ENCODE peak calls at places on chromosomes 6 and 20, in four cellular contexts. One of them, this sample, is unnamed.

GRCh38 chr6:44788387-44788981 is 401.0 kb downstream of the CDC5L start:
- DNase-seq in IMR-90: peak; percentile 40
- DNase-seq in mesenchymal stem cell: peak; percentile 26
- DNase-seq in H1: no peak
- DNase-seq in this sample: no peak

GRCh38 chr6:100464910-100465700 is at the start of gene SIM1:
- DNase-seq in IMR-90: peak; percentile 59
- DNase-seq in mesenchymal stem cell: peak; percentile 66
- DNase-seq in H1: peak; percentile 75
- DNase-seq in this sample: peak; percentile 88

GRCh38 chr6:138882369-138883017 is 86.6 kb downstream of the ECT2L start:
- DNase-seq in IMR-90: no peak
- DNase-seq in mesenchymal stem cell: no peak
- DNase-seq in H1: no peak
- DNase-seq in this sample: no peak

GRCh38 chr6:17281100-17281496 is at the start of gene RBM24:
- DNase-seq in IMR-90: peak; percentile 79
- DNase-seq in mesenchymal stem cell: peak; percentile 87
- DNase-seq in H1: no peak
- DNase-seq in this sample: peak; percentile 78

GRCh38 chr6:13044390-13044789 is 283.9 kb downstream of the TBC1D7 start:
- DNase-seq in IMR-90: no peak
- DNase-seq in mesenchymal stem cell: peak; percentile 4
- DNase-seq in H1: peak; percentile 5
- DNase-seq in this sample: no peak

GRCh38 chr6:110813813-110814487 is 1.3 kb downstream of the CDK19 start:
- DNase-seq in IMR-90: no peak
- DNase-seq in mesenchymal stem cell: peak; percentile 13
- DNase-seq in H1: no peak
- DNase-seq in this sample: peak; percentile 27

GRCh38 chr6:138970856-138971425 is 17.1 kb downstream of the REPS1 start:
- DNase-seq in IMR-90: peak; percentile 95
- DNase-seq in mesenchymal stem cell: peak; percentile 94
- DNase-seq in H1: no peak
- DNase-seq in this sample: no peak

GRCh38 chr20:62885808-62886708 is 24.4 kb upstream of the TCFL5 start:
- DNase-seq in IMR-90: no peak
- DNase-seq in mesenchymal stem cell: no peak
- DNase-seq in H1: no peak
- DNase-seq in this sample: no peak

GRCh38 chr20:11267131-11267761 is 593.4 kb upstream of the JAG1 start:
- DNase-seq in IMR-90: peak; percentile 98
- DNase-seq in mesenchymal stem cell: peak; percentile 96
- DNase-seq in H1: peak; percentile 25
- DNase-seq in this sample: peak; percentile 51

GRCh38 chr6:104411302-104411701 is 448.4 kb downstream of the HACE1 start:
- DNase-seq in IMR-90: no peak
- DNase-seq in mesenchymal stem cell: no peak
- DNase-seq in H1: no peak
- DNase-seq in this sample: no peak

GRCh38 chr6:168305091-168305749 is 14.4 kb downstream of the DACT2 start:
- DNase-seq in IMR-90: no peak
- DNase-seq in mesenchymal stem cell: no peak
- DNase-seq in H1: no peak
- DNase-seq in this sample: no peak

GRCh38 chr20:41086402-41087324 is 50.7 kb upstream of the PLCG1 start:
- DNase-seq in IMR-90: no peak
- DNase-seq in mesenchymal stem cell: peak; percentile 69
- DNase-seq in H1: no peak
- DNase-seq in this sample: no peak

GRCh38 chr6:71375676-71376075 is 87.1 kb downstream of the OGFRL1 start:
- DNase-seq in IMR-90: no peak
- DNase-seq in mesenchymal stem cell: no peak
- DNase-seq in H1: no peak
- DNase-seq in this sample: no peak

GRCh38 chr6:43621078-43621835 is 7.8 kb downstream of the GTPBP2 start:
- DNase-seq in IMR-90: no peak
- DNase-seq in mesenchymal stem cell: no peak
- DNase-seq in H1: no peak
- DNase-seq in this sample: no peak

GRCh38 chr6:156952401-156952800 is 175.2 kb downstream of the ARID1B start:
- DNase-seq in IMR-90: no peak
- DNase-seq in mesenchymal stem cell: no peak
- DNase-seq in H1: no peak
- DNase-seq in this sample: no peak

GRCh38 chr20:9532069-9532809 is 17.8 kb downstream of the LAMP5 start:
- DNase-seq in IMR-90: no peak
- DNase-seq in mesenchymal stem cell: no peak
- DNase-seq in H1: no peak
- DNase-seq in this sample: no peak

GRCh38 chr20:4136078-4136966 is 121.0 kb upstream of the RNF24 start:
- DNase-seq in IMR-90: peak; percentile 56
- DNase-seq in mesenchymal stem cell: peak; percentile 95
- DNase-seq in H1: no peak
- DNase-seq in this sample: no peak

GRCh38 chr20:24783631-24784492 is 165.2 kb upstream of the CST7 start:
- DNase-seq in IMR-90: no peak
- DNase-seq in mesenchymal stem cell: no peak
- DNase-seq in H1: no peak
- DNase-seq in this sample: no peak

GRCh38 chr20:58362117-58362516 is 26.9 kb upstream of the VAPB start:
- DNase-seq in IMR-90: no peak
- DNase-seq in mesenchymal stem cell: no peak
- DNase-seq in H1: no peak
- DNase-seq in this sample: no peak

DNA sequence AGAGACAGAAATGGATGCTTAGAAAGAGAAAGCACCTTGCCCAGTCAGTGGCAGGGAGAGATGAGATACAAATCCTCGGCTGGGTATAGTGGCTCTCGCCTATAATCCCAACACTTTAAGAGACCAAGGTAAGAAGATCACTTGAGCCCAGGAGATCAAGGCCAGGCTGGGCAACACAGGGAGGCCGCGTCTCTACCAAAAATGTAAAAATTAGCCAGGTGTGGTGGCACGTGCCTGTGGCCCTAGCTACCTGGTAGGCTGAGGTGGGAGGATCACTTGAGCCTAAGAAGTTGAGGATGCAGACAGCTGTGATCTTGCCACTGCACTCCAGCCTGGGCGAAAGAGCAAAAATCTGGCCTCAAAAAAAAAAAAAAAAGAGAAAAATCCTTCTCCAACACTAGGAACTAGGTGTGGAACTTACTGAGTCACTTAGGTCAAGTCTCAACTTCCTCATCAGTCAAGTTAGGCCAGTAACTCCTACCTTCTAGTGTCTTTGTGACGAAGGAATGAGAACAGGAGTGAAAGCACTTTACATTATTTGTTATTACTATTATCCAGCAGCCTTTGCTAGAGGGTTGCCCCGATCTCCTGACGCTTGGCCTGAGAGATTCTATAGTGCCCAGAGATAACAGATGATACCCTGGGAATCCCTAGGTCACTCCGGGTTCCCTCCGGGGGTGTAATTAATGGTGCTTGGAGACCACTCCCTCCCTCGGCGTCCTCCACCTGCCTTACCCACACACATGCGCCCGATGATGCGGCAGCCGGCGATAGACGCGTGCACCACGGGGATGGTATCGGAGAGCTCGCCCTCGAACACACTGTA is 918 bp downstream of the EIF6 start:
- DNase-seq in IMR-90: no peak
- DNase-seq in mesenchymal stem cell: no peak
- DNase-seq in H1: no peak
- DNase-seq in this sample: no peak
- H2AK5ac ChIP-seq in IMR-90: peak overlapping the region; percentile 90
- H2AK5ac ChIP-seq in mesenchymal stem cell: no peak overlapping the region
- H2AK5ac ChIP-seq in H1: peak overlapping the region; percentile 75
- H2AK5ac ChIP-seq in this sample: peak overlapping the region; percentile 86

GRCh38 chr6:24100336-24100735 is 25.7 kb upstream of the NRSN1 start:
- DNase-seq in IMR-90: no peak
- DNase-seq in mesenchymal stem cell: no peak
- DNase-seq in H1: no peak
- DNase-seq in this sample: no peak

GRCh38 chr6:24107294-24107693 is 18.7 kb upstream of the NRSN1 start:
- DNase-seq in IMR-90: no peak
- DNase-seq in mesenchymal stem cell: no peak
- DNase-seq in H1: no peak
- DNase-seq in this sample: no peak

GRCh38 chr6:24099181-24099580 is 26.8 kb upstream of the NRSN1 start:
- DNase-seq in IMR-90: no peak
- DNase-seq in mesenchymal stem cell: no peak
- DNase-seq in H1: no peak
- DNase-seq in this sample: no peak

GRCh38 chr6:24105146-24105545 is 20.9 kb upstream of the NRSN1 start:
- DNase-seq in IMR-90: no peak
- DNase-seq in mesenchymal stem cell: no peak
- DNase-seq in H1: no peak
- DNase-seq in this sample: peak; percentile 51
- H3K4me1 ChIP-seq in IMR-90: no peaks in the 10 kb centered on the region
- H3K4me1 ChIP-seq in mesenchymal stem cell: no peaks in the 10 kb centered on the region
- H3K4me1 ChIP-seq in H1: no peaks in the 10 kb centered on the region
- H3K4me1 ChIP-seq in this sample: no peaks in the 10 kb centered on the region

GRCh38 chr6:137699036-137699683 is 167.9 kb upstream of the TNFAIP3 start:
- DNase-seq in IMR-90: peak; percentile 46
- DNase-seq in mesenchymal stem cell: peak; percentile 33
- DNase-seq in H1: no peak
- DNase-seq in this sample: no peak
- H2AK5ac ChIP-seq in IMR-90: peak overlapping the region; percentile 6
- H2AK5ac ChIP-seq in mesenchymal stem cell: no peak overlapping the region
- H2AK5ac ChIP-seq in H1: no peak overlapping the region
- H2AK5ac ChIP-seq in this sample: no peak overlapping the region

DNA sequence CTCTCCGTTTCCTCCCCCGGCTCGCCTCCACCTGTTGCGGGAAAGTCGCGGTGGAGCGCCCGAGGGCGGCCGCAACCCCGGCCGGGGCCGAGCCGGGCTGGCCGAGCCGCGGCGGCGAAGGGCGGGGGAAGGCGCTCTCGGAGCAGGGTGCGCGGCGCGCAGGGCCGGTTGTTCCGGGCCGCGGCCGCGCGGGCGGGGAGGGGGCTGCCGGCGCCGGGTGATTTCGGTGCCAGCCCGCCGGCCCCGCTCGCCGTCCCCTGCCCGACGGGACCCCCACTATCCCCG is 235 bp downstream of the MAP7 start:
- DNase-seq in IMR-90: no peak
- DNase-seq in mesenchymal stem cell: peak; percentile 7
- DNase-seq in H1: no peak
- DNase-seq in this sample: no peak
- H3K4me1 ChIP-seq in IMR-90: peaks cover 3% of the 10 kb centered on the region
- H3K4me1 ChIP-seq in mesenchymal stem cell: peaks cover 21% of the 10 kb centered on the region
- H3K4me1 ChIP-seq in H1: no peaks in the 10 kb centered on the region
- H3K4me1 ChIP-seq in this sample: peaks cover 4% of the 10 kb centered on the region

GRCh38 chr6:134754013-134754690 is 195.7 kb downstream of the ALDH8A1 start:
- DNase-seq in IMR-90: peak; percentile 11
- DNase-seq in mesenchymal stem cell: no peak
- DNase-seq in H1: no peak
- DNase-seq in this sample: no peak
- H2AK5ac ChIP-seq in IMR-90: peak overlapping the region; percentile 74
- H2AK5ac ChIP-seq in mesenchymal stem cell: peak overlapping the region; percentile 94
- H2AK5ac ChIP-seq in H1: no peak overlapping the region
- H2AK5ac ChIP-seq in this sample: peak overlapping the region; percentile 82

DNA sequence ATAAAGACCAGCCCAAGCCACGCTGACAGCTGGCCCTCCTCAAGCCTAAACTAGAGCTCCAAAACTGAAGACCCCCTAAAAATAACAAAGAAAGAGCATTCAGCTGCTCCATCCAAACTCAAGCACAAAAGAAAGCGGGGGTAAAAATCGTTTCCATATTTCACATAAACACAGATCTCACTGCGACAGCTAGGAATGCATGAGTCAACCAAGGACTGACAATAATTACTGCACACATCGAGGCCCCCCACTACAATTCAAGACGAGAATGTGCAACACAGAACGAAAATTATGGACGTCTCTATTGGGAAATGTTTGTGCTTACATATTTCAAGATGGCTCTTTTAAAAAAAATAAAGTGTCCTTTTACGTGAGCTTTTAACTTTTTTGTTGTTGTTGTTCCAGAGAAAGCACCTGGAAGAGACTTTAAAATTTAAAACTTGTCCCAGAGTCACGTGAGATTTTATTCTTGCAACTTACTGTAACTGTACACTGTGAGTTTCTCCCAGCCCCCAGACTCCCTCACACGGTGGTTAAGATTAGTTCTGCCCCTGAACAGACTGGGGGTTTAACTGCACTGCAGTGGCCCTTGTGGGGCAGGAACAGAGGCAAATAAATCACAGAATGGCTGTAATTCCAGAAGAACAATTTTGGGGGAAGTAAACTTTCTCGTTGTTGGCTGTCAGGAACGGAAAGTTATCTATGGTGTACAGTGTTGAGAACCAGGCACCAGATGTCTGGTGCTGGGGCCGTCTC is 30.9 kb downstream of the CNKSR3 start:
- DNase-seq in IMR-90: peak; percentile 67
- DNase-seq in mesenchymal stem cell: peak; percentile 77
- DNase-seq in H1: no peak
- DNase-seq in this sample: no peak
- H3K4me1 ChIP-seq in IMR-90: peaks cover 23% of the 10 kb centered on the region
- H3K4me1 ChIP-seq in mesenchymal stem cell: peaks cover 29% of the 10 kb centered on the region
- H3K4me1 ChIP-seq in H1: no peaks in the 10 kb centered on the region
- H3K4me1 ChIP-seq in this sample: peaks cover 26% of the 10 kb centered on the region

DNA sequence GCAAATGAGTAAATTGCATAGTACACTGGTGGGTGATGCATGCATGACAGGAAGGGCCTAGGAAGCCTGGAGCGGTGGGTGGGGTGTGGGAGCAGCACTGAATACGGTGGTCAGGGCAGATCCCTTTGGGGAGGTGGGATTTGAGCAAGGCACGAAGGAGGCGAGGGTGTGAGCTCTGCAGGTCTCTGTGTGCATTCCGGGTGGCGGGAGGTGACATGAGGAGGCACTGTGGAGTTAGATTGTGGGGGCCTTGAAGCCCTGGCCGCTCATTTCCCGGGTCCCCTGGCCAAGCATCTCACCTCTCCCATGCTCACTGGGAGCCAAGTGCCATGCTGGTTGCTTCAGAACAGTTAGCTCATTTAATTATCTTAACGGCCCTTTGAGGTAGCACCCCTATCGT is 6.2 kb upstream of the SPDEF start:
- DNase-seq in IMR-90: no peak
- DNase-seq in mesenchymal stem cell: no peak
- DNase-seq in H1: no peak
- DNase-seq in this sample: no peak
- H2AK5ac ChIP-seq in IMR-90: no peak overlapping the region
- H2AK5ac ChIP-seq in mesenchymal stem cell: no peak overlapping the region
- H2AK5ac ChIP-seq in H1: no peak overlapping the region
- H2AK5ac ChIP-seq in this sample: no peak overlapping the region

GRCh38 chr20:12557224-12557623 is 451.5 kb upstream of the SPTLC3 start:
- DNase-seq in IMR-90: no peak
- DNase-seq in mesenchymal stem cell: no peak
- DNase-seq in H1: no peak
- DNase-seq in this sample: no peak

GRCh38 chr20:12554416-12554815 is 454.4 kb upstream of the SPTLC3 start:
- DNase-seq in IMR-90: no peak
- DNase-seq in mesenchymal stem cell: no peak
- DNase-seq in H1: no peak
- DNase-seq in this sample: no peak

GRCh38 chr20:12555369-12555768 is 453.4 kb upstream of the SPTLC3 start:
- DNase-seq in IMR-90: no peak
- DNase-seq in mesenchymal stem cell: no peak
- DNase-seq in H1: no peak
- DNase-seq in this sample: no peak
- H3K4me1 ChIP-seq in IMR-90: no peaks in the 10 kb centered on the region
- H3K4me1 ChIP-seq in mesenchymal stem cell: no peaks in the 10 kb centered on the region
- H3K4me1 ChIP-seq in H1: no peaks in the 10 kb centered on the region
- H3K4me1 ChIP-seq in this sample: no peaks in the 10 kb centered on the region